ENCODE peak calls at places on chromosome 3, in seven cellular contexts. One of them, this sample, is unnamed.

GRCh38 chr3:143644370-143645089 is 203.7 kb downstream of the SLC9A9 start:
- DNase-seq in HepG2: peak; percentile 22
- DNase-seq in H1: peak; percentile 43
- DNase-seq in SK-N-SH: peak; percentile 22
- DNase-seq in GM12878: peak; percentile 26
- DNase-seq in K562: peak; percentile 49
- DNase-seq in HCT116: peak; percentile 47
- DNase-seq in this sample: peak; percentile 86

GRCh38 chr3:115698851-115699535 is 75.7 kb downstream of the GAP43 start:
- DNase-seq in SK-N-SH: peak; percentile 28
- DNase-seq in HCT116: no peak
- DNase-seq in K562: no peak
- DNase-seq in H1: no peak
- DNase-seq in GM12878: no peak
- DNase-seq in HepG2: no peak
- DNase-seq in this sample: no peak

GRCh38 chr3:152355744-152356665 is 87.3 kb downstream of the MBNL1 start:
- DNase-seq in H1: no peak
- DNase-seq in SK-N-SH: no peak
- DNase-seq in HCT116: no peak
- DNase-seq in HepG2: no peak
- DNase-seq in GM12878: no peak
- DNase-seq in K562: no peak
- DNase-seq in this sample: no peak

GRCh38 chr3:195061756-195062655 is 209.0 kb downstream of the XXYLT1 start:
- DNase-seq in K562: no peak
- DNase-seq in HepG2: no peak
- DNase-seq in SK-N-SH: no peak
- DNase-seq in HCT116: no peak
- DNase-seq in H1: no peak
- DNase-seq in GM12878: no peak
- DNase-seq in this sample: no peak

GRCh38 chr3:11564577-11565001 is 79.1 kb downstream of the VGLL4 start:
- DNase-seq in GM12878: no peak
- DNase-seq in HCT116: no peak
- DNase-seq in K562: no peak
- DNase-seq in H1: no peak
- DNase-seq in SK-N-SH: no peak
- DNase-seq in HepG2: no peak
- DNase-seq in this sample: no peak

GRCh38 chr3:30644615-30645014 is 38.2 kb downstream of the TGFBR2 start:
- DNase-seq in H1: no peak
- DNase-seq in HepG2: no peak
- DNase-seq in SK-N-SH: no peak
- DNase-seq in GM12878: no peak
- DNase-seq in HCT116: no peak
- DNase-seq in K562: no peak
- DNase-seq in this sample: no peak

GRCh38 chr3:59979542-59979941 is 929.7 kb upstream of the CFAP20DC start:
- DNase-seq in SK-N-SH: no peak
- DNase-seq in GM12878: no peak
- DNase-seq in HepG2: no peak
- DNase-seq in K562: no peak
- DNase-seq in H1: no peak
- DNase-seq in HCT116: no peak
- DNase-seq in this sample: no peak

GRCh38 chr3:52315006-52315405 is 1.1 kb upstream of the DNAH1 start:
- DNase-seq in SK-N-SH: no peak
- DNase-seq in H1: no peak
- DNase-seq in HepG2: no peak
- DNase-seq in K562: no peak
- DNase-seq in GM12878: no peak
- DNase-seq in HCT116: no peak
- DNase-seq in this sample: no peak

GRCh38 chr3:99246010-99246654 is 344.6 kb upstream of the DCBLD2 start:
- DNase-seq in SK-N-SH: no peak
- DNase-seq in GM12878: no peak
- DNase-seq in HepG2: no peak
- DNase-seq in K562: no peak
- DNase-seq in H1: no peak
- DNase-seq in HCT116: no peak
- DNase-seq in this sample: no peak

GRCh38 chr3:168250415-168250861 is 154.7 kb upstream of the GOLIM4 start:
- DNase-seq in HCT116: no peak
- DNase-seq in SK-N-SH: peak; percentile 15
- DNase-seq in K562: no peak
- DNase-seq in HepG2: no peak
- DNase-seq in H1: no peak
- DNase-seq in GM12878: no peak
- DNase-seq in this sample: no peak

GRCh38 chr3:13023251-13024055 is 49.8 kb downstream of the IQSEC1 start:
- DNase-seq in HepG2: no peak
- DNase-seq in HCT116: no peak
- DNase-seq in K562: no peak
- DNase-seq in H1: no peak
- DNase-seq in GM12878: no peak
- DNase-seq in SK-N-SH: no peak
- DNase-seq in this sample: no peak

GRCh38 chr3:76509179-76509830 is 530.6 kb upstream of the ROBO2 start:
- DNase-seq in SK-N-SH: no peak
- DNase-seq in HCT116: no peak
- DNase-seq in K562: no peak
- DNase-seq in H1: no peak
- DNase-seq in GM12878: no peak
- DNase-seq in HepG2: no peak
- DNase-seq in this sample: no peak

GRCh38 chr3:16134173-16134928 is 40.1 kb upstream of the GALNT15 start:
- DNase-seq in GM12878: no peak
- DNase-seq in SK-N-SH: no peak
- DNase-seq in H1: no peak
- DNase-seq in K562: no peak
- DNase-seq in HepG2: no peak
- DNase-seq in HCT116: no peak
- DNase-seq in this sample: no peak

GRCh38 chr3:17562845-17563244 is 179.6 kb downstream of the TBC1D5 start:
- DNase-seq in H1: no peak
- DNase-seq in SK-N-SH: no peak
- DNase-seq in HepG2: no peak
- DNase-seq in GM12878: no peak
- DNase-seq in K562: no peak
- DNase-seq in HCT116: no peak
- DNase-seq in this sample: no peak

GRCh38 chr3:182294256-182294655 is 499.0 kb upstream of the ATP11B start:
- DNase-seq in HCT116: no peak
- DNase-seq in SK-N-SH: no peak
- DNase-seq in H1: no peak
- DNase-seq in K562: no peak
- DNase-seq in GM12878: no peak
- DNase-seq in HepG2: no peak
- DNase-seq in this sample: no peak

GRCh38 chr3:40924559-40925058 is 274.7 kb upstream of the CTNNB1 start:
- DNase-seq in SK-N-SH: no peak
- DNase-seq in K562: no peak
- DNase-seq in GM12878: no peak
- DNase-seq in H1: no peak
- DNase-seq in HepG2: peak; percentile 42
- DNase-seq in HCT116: no peak
- DNase-seq in this sample: no peak

GRCh38 chr3:38805004-38805403 is 11.0 kb downstream of the SCN10A start:
- DNase-seq in K562: no peak
- DNase-seq in H1: no peak
- DNase-seq in HCT116: no peak
- DNase-seq in SK-N-SH: no peak
- DNase-seq in HepG2: no peak
- DNase-seq in GM12878: no peak
- DNase-seq in this sample: no peak

GRCh38 chr3:112789787-112790186 is 56.9 kb downstream of the CD200R1L start:
- DNase-seq in K562: no peak
- DNase-seq in H1: no peak
- DNase-seq in SK-N-SH: no peak
- DNase-seq in HepG2: no peak
- DNase-seq in HCT116: no peak
- DNase-seq in GM12878: no peak
- DNase-seq in this sample: no peak

GRCh38 chr3:61637088-61638051 is 76.0 kb downstream of the PTPRG start:
- DNase-seq in H1: no peak
- DNase-seq in SK-N-SH: peak; percentile 15
- DNase-seq in GM12878: peak; percentile 48
- DNase-seq in HepG2: no peak
- DNase-seq in K562: no peak
- DNase-seq in HCT116: no peak
- DNase-seq in this sample: no peak

GRCh38 chr3:193148678-193149473 is 92.1 kb upstream of the PLAAT1 start:
- DNase-seq in GM12878: no peak
- DNase-seq in H1: no peak
- DNase-seq in HepG2: no peak
- DNase-seq in HCT116: no peak
- DNase-seq in K562: peak; percentile 0
- DNase-seq in SK-N-SH: no peak
- DNase-seq in this sample: no peak

GRCh38 chr3:184715943-184716651 is 4.2 kb upstream of the MAGEF1 start:
- DNase-seq in HCT116: no peak
- DNase-seq in HepG2: no peak
- DNase-seq in SK-N-SH: no peak
- DNase-seq in K562: no peak
- DNase-seq in H1: no peak
- DNase-seq in GM12878: no peak
- DNase-seq in this sample: no peak

GRCh38 chr3:38000242-38000916 is 9.8 kb downstream of the VILL start:
- DNase-seq in K562: no peak
- DNase-seq in H1: no peak
- DNase-seq in HepG2: no peak
- DNase-seq in SK-N-SH: no peak
- DNase-seq in GM12878: no peak
- DNase-seq in HCT116: no peak
- DNase-seq in this sample: no peak

GRCh38 chr3:169664034-169664820 is 715 bp upstream of the MECOM start:
- DNase-seq in HCT116: no peak
- DNase-seq in GM12878: no peak
- DNase-seq in SK-N-SH: peak; percentile 35
- DNase-seq in H1: no peak
- DNase-seq in HepG2: no peak
- DNase-seq in K562: no peak
- DNase-seq in this sample: no peak
- TF ChIP-seq JUND in HCT116: no peak
- TF ChIP-seq JUND in GM12878: no peak
- TF ChIP-seq JUND in SK-N-SH: no peak
- TF ChIP-seq JUND in H1: no peak
- TF ChIP-seq JUND in HepG2: no peak
- TF ChIP-seq JUND in K562: no peak
- TF ChIP-seq JUND in this sample: no peak

DNA sequence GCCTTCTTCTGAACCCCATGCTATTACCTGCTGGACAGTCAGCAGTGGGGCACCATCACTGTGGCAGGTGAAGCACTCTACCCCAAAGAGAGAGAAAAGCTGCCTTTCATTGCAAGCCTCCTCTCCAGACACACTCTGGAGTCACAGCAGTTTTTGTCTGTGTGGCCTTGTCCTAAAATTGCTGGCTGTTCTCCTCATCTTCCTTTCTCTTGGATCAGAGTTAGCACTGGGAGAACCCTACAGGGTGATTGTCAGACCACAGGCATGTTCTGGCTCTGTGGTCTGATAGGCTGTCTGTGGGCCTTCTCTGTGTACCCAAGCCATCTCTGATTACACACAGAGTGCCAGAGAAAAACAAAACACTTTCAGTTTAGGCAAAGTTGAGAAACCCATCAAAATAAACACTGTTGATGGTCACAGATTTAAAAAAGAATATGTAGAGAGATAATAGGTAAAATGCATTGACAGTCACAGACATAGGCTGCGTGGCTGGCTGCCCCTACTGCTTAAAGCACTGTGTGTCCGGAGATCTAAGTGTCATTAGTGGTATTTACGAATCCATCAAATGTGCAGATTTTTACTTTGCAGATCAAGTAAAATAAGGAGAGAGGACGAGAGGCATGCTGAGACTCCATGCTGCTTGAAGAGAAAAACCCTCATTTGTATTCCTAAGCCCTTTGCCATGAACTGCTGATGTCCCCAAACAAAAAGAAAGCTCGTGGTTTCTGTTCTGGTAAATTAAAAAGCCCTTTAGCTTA is 689.9 kb downstream of the TUSC7 start:
- DNase-seq in GM12878: no peak
- DNase-seq in HepG2: no peak
- DNase-seq in H1: peak; percentile 33
- DNase-seq in HCT116: no peak
- DNase-seq in K562: no peak
- DNase-seq in SK-N-SH: no peak
- DNase-seq in this sample: no peak
- TF ChIP-seq JUND in GM12878: no peak
- TF ChIP-seq JUND in HepG2: no peak
- TF ChIP-seq JUND in H1: no peak
- TF ChIP-seq JUND in HCT116: no peak
- TF ChIP-seq JUND in K562: no peak
- TF ChIP-seq JUND in SK-N-SH: no peak
- TF ChIP-seq JUND in this sample: no peak

DNA sequence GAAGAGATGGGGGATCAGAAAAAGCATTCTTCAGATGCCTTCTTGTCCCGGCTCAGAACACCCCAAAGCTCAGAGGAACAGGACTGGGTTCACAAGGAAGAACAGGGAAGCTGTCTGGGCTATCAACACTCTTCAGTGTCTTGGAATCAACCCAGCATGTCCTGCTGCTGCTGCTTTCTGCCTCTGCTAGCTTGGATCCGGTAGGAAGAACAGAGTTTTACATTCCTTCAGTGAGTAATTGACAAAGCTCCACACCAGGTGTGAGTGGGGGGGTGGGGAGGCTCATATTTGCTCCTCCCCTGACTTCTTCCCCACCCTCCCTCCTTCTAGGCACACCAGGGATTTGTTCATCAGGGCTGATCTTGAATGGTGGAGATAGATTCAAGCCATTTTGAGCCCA is 13.1 kb upstream of the ETV5 start:
- DNase-seq in HCT116: no peak
- DNase-seq in HepG2: no peak
- DNase-seq in GM12878: no peak
- DNase-seq in H1: no peak
- DNase-seq in K562: no peak
- DNase-seq in SK-N-SH: no peak
- DNase-seq in this sample: peak; percentile 34
- TF ChIP-seq JUND in HCT116: no peak
- TF ChIP-seq JUND in HepG2: no peak
- TF ChIP-seq JUND in GM12878: no peak
- TF ChIP-seq JUND in H1: no peak
- TF ChIP-seq JUND in K562: no peak
- TF ChIP-seq JUND in SK-N-SH: no peak
- TF ChIP-seq JUND in this sample: no peak

DNA sequence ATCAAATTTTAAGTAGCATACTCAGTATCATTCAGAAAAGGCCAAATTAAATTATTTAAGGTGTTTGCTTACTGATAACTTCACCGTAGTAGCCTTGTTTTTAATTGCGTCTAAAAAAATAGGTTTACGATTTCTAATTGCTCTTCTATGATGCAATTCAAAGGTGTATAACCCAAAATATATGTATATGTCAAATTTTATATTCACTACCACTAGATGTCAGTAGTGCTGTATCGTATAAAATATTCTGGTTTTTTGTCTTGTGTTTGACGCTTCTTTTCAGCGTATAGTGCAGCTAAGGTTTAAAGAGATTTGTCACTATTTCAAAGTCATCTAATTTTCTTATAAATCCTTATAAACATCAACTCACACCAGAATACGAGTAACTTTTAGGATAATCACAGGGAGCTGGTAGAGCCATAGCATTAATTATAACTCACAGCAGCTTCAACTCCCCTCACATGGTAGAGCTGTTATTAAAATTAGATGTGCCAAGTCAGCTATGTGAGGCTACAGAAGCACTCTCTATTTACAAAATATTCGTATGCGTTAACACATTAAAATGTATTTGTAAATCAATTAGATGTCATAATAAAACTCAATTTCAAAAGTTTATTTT is 3.5 kb downstream of the PFN2 start:
- DNase-seq in GM12878: no peak
- DNase-seq in HepG2: peak; percentile 40
- DNase-seq in SK-N-SH: no peak
- DNase-seq in HCT116: peak; percentile 35
- DNase-seq in H1: no peak
- DNase-seq in K562: peak; percentile 25
- DNase-seq in this sample: peak; percentile 78
- TF ChIP-seq JUND in GM12878: no peak
- TF ChIP-seq JUND in HepG2: no peak
- TF ChIP-seq JUND in SK-N-SH: no peak
- TF ChIP-seq JUND in HCT116: no peak
- TF ChIP-seq JUND in H1: no peak
- TF ChIP-seq JUND in K562: no peak
- TF ChIP-seq JUND in this sample: no peak